ENCODE peak calls at places on chromosome 3, in five cellular contexts. U, L, H, N and D are unnamed samples.

GRCh38 chr3:54085936-54086335 is 36.4 kb upstream of the CACNA2D3 start:
- DNase-seq in U (no peak), L (no peak), H (no peak), N (no peak), D (no peak)

GRCh38 chr3:127452321-127452821 is 138.2 kb downstream of the TPRA1 start:
- DNase-seq in U (no peak), L (no peak), H (no peak), N (no peak), D (no peak)

GRCh38 chr3:122913539-122914100 is 113.9 kb downstream of the SEMA5B start:
- DNase-seq in U (no peak), L (no peak), H (no peak), N (no peak), D (no peak)

GRCh38 chr3:149512073-149512782 is 37.7 kb downstream of the TM4SF4 start:
- DNase-seq in U (no peak), L (peak), H (peak), N (no peak), D (peak)

GRCh38 chr3:154759966-154760365 is 320.2 kb upstream of the MME start:
- DNase-seq in U (no peak), L (no peak), H (no peak), N (no peak), D (peak)

GRCh38 chr3:20039082-20039764 is 1.0 kb upstream of the KAT2B start:
- DNase-seq in U (no peak), L (no peak), H (no peak), N (no peak), D (no peak)

GRCh38 chr3:32852146-32852545 is 34.3 kb downstream of the TRIM71 start:
- DNase-seq in U (no peak), L (no peak), H (no peak), N (no peak), D (no peak)

GRCh38 chr3:188574885-188575284 is 420.9 kb downstream of the LPP start:
- DNase-seq in U (no peak), L (no peak), H (no peak), N (no peak), D (no peak)

GRCh38 chr3:7195934-7196333 is 335.0 kb downstream of the GRM7 start:
- DNase-seq in U (no peak), L (no peak), H (no peak), N (no peak), D (no peak)